ENCODE peak calls at places on chromosomes 5 and 9, in eight cellular contexts. M, S, B, K, L, V, U and R are unnamed samples.

GRCh38 chr5:91433861-91434260 is 50.7 kb upstream of the ARRDC3 start:
- DNase-seq in B (no peak), S (no peak), U (no peak), K (no peak), M (no peak), L (no peak), V (no peak), R (no peak)

GRCh38 chr9:76873821-76874220 is 32.1 kb downstream of the PRUNE2 start:
- DNase-seq in S (no peak), B (no peak), V (no peak), U (no peak), M (no peak), K (no peak), L (no peak), R (no peak)

GRCh38 chr5:170971-171800 is 20.1 kb upstream of the LRRC14B start:
- DNase-seq in S (no peak), U (no peak), L (no peak), M (no peak), K (no peak), B (no peak), V (no peak), R (no peak)

GRCh38 chr5:170141636-170142035 is 35.9 kb downstream of the FOXI1 start:
- DNase-seq in B (no peak), M (no peak), S (peak; percentile 73), U (no peak), K (no peak), V (no peak), L (no peak), R (no peak)

GRCh38 chr5:137834498-137834897 is 33.2 kb upstream of the MYOT start:
- DNase-seq in B (no peak), V (no peak), S (no peak), M (no peak), K (peak; percentile 32), U (no peak), L (no peak), R (no peak)

GRCh38 chr9:806285-807156 is 35.0 kb upstream of the DMRT1 start:
- DNase-seq in V (no peak), B (peak; percentile 46), S (no peak), U (no peak), L (no peak), K (peak; percentile 30), M (no peak), R (peak; percentile 43)

GRCh38 chr5:96062836-96063235 is 101.2 kb upstream of the ELL2 start:
- DNase-seq in B (no peak), K (no peak), U (no peak), M (no peak), L (no peak), S (no peak), V (no peak), R (no peak)

GRCh38 chr5:65774346-65774745 is 52.3 kb downstream of the NLN start:
- DNase-seq in V (no peak), M (no peak), K (peak; percentile 91), U (no peak), L (peak; percentile 21), B (peak; percentile 62), S (no peak), R (peak; percentile 93)

GRCh38 chr5:14184725-14185124 is 41.6 kb downstream of the TRIO start:
- DNase-seq in M (no peak), B (peak; percentile 65), U (no peak), V (no peak), S (no peak), L (no peak), K (peak; percentile 90), R (peak; percentile 82)

GRCh38 chr9:135230817-135231520 is 143.5 kb downstream of the OLFM1 start:
- DNase-seq in M (no peak), B (no peak), U (no peak), K (no peak), S (no peak), V (no peak), L (no peak), R (no peak)

GRCh38 chr9:18905033-18905882 is 127.8 kb downstream of the SAXO1 start:
- DNase-seq in V (no peak), K (peak; percentile 81), S (peak; percentile 56), B (peak; percentile 74), L (no peak), M (no peak), U (no peak), R (peak; percentile 56)

DNA sequence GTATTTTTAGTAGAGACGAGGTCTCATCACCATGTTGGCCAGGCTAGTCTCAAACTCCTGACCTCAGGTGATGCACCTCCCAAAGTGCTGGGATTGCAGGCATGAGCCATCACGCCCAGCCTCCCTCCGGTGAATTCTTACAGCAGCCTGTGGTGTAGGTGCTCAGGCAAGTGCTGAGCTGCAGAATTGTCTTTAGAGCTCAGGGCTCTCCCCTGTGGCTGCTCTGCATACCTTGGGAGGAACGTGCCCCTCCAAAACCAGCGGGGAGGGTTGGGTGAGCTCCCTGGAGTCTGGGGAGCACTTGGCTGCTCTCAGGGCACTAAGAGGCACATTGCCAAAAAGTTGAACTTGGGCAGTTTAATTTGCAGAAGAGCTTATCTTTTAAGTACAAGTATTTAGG is 29.4 kb downstream of the SECISBP2 start:
- DNase-seq in S (no peak), U (no peak), K (no peak), M (no peak), B (no peak), L (no peak), V (no peak), R (no peak)
- TF ChIP-seq CTCF in S (no peak), U (no peak), K (no peak), M (no peak), B (no peak), L (no peak), V (no peak), R (no peak)

GRCh38 chr5:153147891-153148623 is 342.4 kb upstream of the GRIA1 start:
- DNase-seq in L (peak; percentile 41), K (peak; percentile 72), U (no peak), M (peak; percentile 41), S (no peak), V (no peak), B (peak; percentile 66), R (peak; percentile 76)
- TF ChIP-seq CTCF in L (peak; percentile 74), K (peak; percentile 60), U (no peak), M (peak; percentile 57), S (peak; percentile 61), V (peak; percentile 12), B (peak; percentile 70), R (peak; percentile 79)

GRCh38 chr5:28576022-28576421 is 1537.6 kb upstream of the CDH9 start:
- DNase-seq in M (no peak), S (no peak), K (peak; percentile 9), L (no peak), B (peak; percentile 16), U (no peak), V (no peak), R (no peak)
- TF ChIP-seq CTCF in M (no peak), S (peak; percentile 42), K (no peak), L (no peak), B (peak; percentile 51), U (no peak), V (no peak), R (no peak)

GRCh38 chr5:62143268-62144229 is 162.5 kb upstream of the KIF2A start:
- DNase-seq in B (peak; percentile 53), S (no peak), U (no peak), M (no peak), V (no peak), K (peak; percentile 22), L (peak; percentile 10), R (peak; percentile 19)
- TF ChIP-seq CTCF in B (peak; percentile 54), S (peak; percentile 64), U (peak; percentile 25), M (peak; percentile 32), V (peak; percentile 31), K (peak; percentile 61), L (peak; percentile 49), R (peak; percentile 56)

GRCh38 chr5:102670224-102670836 is 84.8 kb upstream of the PAM start:
- DNase-seq in K (no peak), S (no peak), U (no peak), L (no peak), M (peak; percentile 37), V (no peak), B (no peak), R (no peak)
- TF ChIP-seq CTCF in K (peak; percentile 57), S (peak; percentile 66), U (peak; percentile 30), L (peak; percentile 63), M (peak; percentile 12), V (peak; percentile 13), B (peak; percentile 64), R (peak; percentile 61)

DNA sequence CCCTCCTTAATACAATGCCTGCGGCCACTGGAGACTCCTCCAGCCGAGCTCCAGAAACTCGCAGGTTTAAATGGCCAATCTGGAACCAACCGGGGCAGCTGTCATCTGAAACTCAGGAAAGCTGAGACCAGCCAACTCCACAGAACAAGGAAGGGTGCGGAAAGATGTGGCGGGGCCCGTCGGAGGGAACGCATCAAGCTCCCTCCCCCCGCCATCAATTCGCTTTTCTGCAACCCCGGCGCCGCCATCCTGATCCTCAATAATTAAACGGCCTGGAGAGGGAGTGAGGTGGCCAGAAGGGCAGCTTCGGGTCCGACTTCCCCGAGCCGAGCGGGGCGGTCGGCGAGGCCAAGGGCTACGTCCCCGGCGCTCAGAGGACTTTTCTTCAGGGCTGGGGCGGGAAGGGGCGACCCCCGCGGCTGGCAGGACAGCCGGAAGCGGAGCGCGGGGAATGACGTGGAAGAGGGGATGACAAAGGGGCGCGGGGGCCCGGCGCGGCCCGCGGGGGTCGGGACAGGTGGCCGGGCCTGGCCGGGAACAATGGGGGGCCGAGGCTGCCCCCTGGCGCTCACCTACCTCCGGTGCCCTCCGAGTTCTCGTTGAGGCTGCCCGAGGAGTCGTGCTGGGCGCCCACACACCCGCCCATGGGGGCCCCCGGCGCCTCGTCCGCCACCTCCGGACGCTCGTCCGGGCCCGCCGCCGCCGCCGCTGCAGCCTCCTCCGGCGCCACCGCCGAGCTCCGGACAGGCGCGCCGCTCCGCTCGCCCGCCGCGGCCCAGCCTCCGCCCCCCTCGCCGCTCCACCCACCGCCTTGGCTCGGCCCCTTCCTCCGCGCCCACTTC is at the start of gene UBTD2:
- DNase-seq in K (peak; percentile 77), U (peak; percentile 68), V (peak; percentile 75), S (peak; percentile 94), B (peak; percentile 76), L (no peak), M (peak; percentile 88), R (peak; percentile 78)
- TF ChIP-seq CTCF in K (peak; percentile 35), U (peak; percentile 44), V (peak; percentile 75), S (peak; percentile 68), B (peak; percentile 42), L (peak; percentile 40), M (peak; percentile 32), R (peak; percentile 32)

DNA sequence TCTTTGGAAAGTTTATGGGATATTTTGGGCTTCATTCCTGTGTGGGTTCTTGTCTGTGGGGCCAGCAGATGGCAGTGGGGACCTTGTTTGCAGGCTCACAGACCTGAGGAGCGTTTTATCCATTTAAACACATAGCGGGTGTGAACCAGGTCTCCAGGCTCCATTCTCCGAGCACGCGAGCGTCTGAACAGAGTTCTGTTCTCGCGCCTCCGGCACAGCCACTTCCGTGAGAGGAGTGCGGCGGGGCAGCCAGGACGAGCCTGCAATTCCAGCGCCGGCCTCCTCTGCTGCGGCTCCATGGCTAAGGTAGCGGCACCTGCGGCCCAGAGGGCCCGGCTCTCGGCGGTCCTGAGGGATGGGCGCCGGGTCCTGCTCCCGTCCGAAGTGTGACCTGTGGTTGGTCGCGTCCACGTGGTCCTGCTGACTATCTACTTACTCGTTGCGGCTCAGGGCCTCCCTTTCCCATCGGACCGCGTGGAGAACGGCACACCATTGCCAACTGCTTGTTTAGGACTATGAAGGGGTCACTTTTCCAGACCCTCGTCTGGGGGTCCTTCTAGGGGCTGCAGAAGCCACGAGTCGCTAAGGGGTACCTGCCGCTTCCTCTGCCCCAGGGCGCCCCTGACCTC is 7.3 kb downstream of the NRARP start:
- DNase-seq in L (no peak), K (peak; percentile 38), B (peak; percentile 35), U (no peak), V (no peak), S (no peak), M (peak; percentile 39), R (no peak)
- TF ChIP-seq CTCF in L (peak; percentile 31), K (peak; percentile 7), B (peak; percentile 32), U (no peak), V (no peak), S (peak; percentile 36), M (no peak), R (peak; percentile 37)

GRCh38 chr9:69546265-69546664 is 125.9 kb downstream of the APBA1 start:
- DNase-seq in B (peak; percentile 27), M (no peak), S (no peak), U (no peak), K (peak; percentile 23), L (no peak), V (no peak), R (peak; percentile 16)
- TF ChIP-seq CTCF in B (peak; percentile 62), M (no peak), S (peak; percentile 45), U (no peak), K (peak; percentile 38), L (peak; percentile 47), V (no peak), R (peak; percentile 43)